ENCODE peak calls at places on chromosomes 3 and 15, in six cellular contexts. N, A, G, V, I and K are unnamed samples.
A peak's percentile ranks its signal among the peaks of the same experiment; 100 is the strongest.

GRCh38 chr3:97138914-97139541 is 324.6 kb downstream of the EPHA6 start:
- DNase-seq in V (peak; percentile 7), I (no peak), N (no peak), G (no peak), A (no peak), K (peak; percentile 80)

GRCh38 chr3:105518201-105518600 is 151.5 kb downstream of the ALCAM start:
- DNase-seq in A (no peak), N (no peak), V (no peak), G (no peak), I (no peak), K (no peak)

GRCh38 chr3:146539315-146539714 is 5.1 kb downstream of the PLSCR1 start:
- DNase-seq in A (no peak), G (no peak), I (no peak), N (no peak), V (no peak), K (no peak)

GRCh38 chr3:43212914-43213611 is 73.3 kb upstream of the SNRK start:
- DNase-seq in V (no peak), I (no peak), N (no peak), G (no peak), A (no peak), K (no peak)

GRCh38 chr15:62534996-62535395 is 369.9 kb upstream of the C2CD4B start:
- DNase-seq in A (no peak), I (no peak), V (no peak), G (no peak), N (no peak), K (no peak)

GRCh38 chr3:39965997-39966396 is 156.6 kb downstream of the MYRIP start:
- DNase-seq in A (no peak), N (no peak), I (no peak), G (no peak), V (no peak), K (no peak)

GRCh38 chr15:25783607-25784131 is 79.5 kb downstream of the ATP10A start:
- DNase-seq in V (peak; percentile 54), I (no peak), N (peak; percentile 38), A (peak; percentile 46), G (no peak), K (peak; percentile 85)

GRCh38 chr15:67097893-67098740 is 32.7 kb downstream of the SMAD3 start:
- DNase-seq in N (peak; percentile 52), A (no peak), V (no peak), G (peak; percentile 85), I (no peak), K (no peak)

GRCh38 chr3:160564949-160565441 is 376 bp downstream of the KPNA4 start:
- DNase-seq in N (peak; percentile 51), A (peak; percentile 61), I (peak; percentile 67), V (no peak), G (peak; percentile 77), K (peak; percentile 72)

GRCh38 chr3:129618186-129618820 is 11.8 kb upstream of the PLXND1 start:
- DNase-seq in V (no peak), A (no peak), N (no peak), G (no peak), I (no peak), K (no peak)

GRCh38 chr15:72515591-72516389 is 41.7 kb downstream of the ARIH1 start:
- DNase-seq in G (peak; percentile 49), V (no peak), A (no peak), I (no peak), N (peak; percentile 20), K (no peak)

GRCh38 chr3:29721789-29722188 is 440.9 kb downstream of the RBMS3 start:
- DNase-seq in G (no peak), N (peak; percentile 4), I (peak; percentile 10), V (no peak), A (no peak), K (no peak)

GRCh38 chr15:22918056-22918455 is 62.1 kb downstream of the CYFIP1 start:
- DNase-seq in N (peak; percentile 45), G (peak; percentile 57), A (no peak), V (no peak), I (peak; percentile 91), K (no peak)

GRCh38 chr3:128426128-128426921 is 40.4 kb downstream of the DNAJB8 start:
- DNase-seq in A (peak; percentile 60), I (peak; percentile 78), N (no peak), V (no peak), G (peak; percentile 21), K (peak; percentile 55)

GRCh38 chr15:56205061-56205876 is 38.4 kb downstream of the RFX7 start:
- DNase-seq in N (peak; percentile 31), V (no peak), A (no peak), G (peak; percentile 22), I (no peak), K (no peak)

GRCh38 chr15:76866716-76867321 is 38.3 kb downstream of the SCAPER start:
- DNase-seq in G (peak; percentile 56), N (peak; percentile 58), I (peak; percentile 61), V (no peak), A (peak; percentile 9), K (peak; percentile 30)

GRCh38 chr3:183233986-183234385 is 19.1 kb upstream of the B3GNT5 start:
- DNase-seq in N (no peak), I (no peak), A (no peak), V (no peak), G (no peak), K (no peak)

GRCh38 chr15:72740202-72740601 is 43.4 kb downstream of the ADPGK start:
- DNase-seq in N (no peak), G (peak; percentile 19), V (no peak), A (no peak), I (no peak), K (no peak)

GRCh38 chr15:85621096-85621495 is 173.6 kb downstream of the KLHL25 start:
- DNase-seq in G (no peak), N (no peak), A (no peak), I (no peak), V (no peak), K (no peak)

GRCh38 chr3:43540625-43541024 is 81.2 kb downstream of the ANO10 start:
- DNase-seq in A (no peak), G (no peak), V (no peak), N (peak; percentile 58), I (peak; percentile 51), K (no peak)

GRCh38 chr15:25242957-25243799 is 195.6 kb downstream of the UBE3A start:
- DNase-seq in I (no peak), G (no peak), V (no peak), A (no peak), N (no peak), K (no peak)

GRCh38 chr3:149384911-149385321 is 7.5 kb upstream of the TM4SF1 start:
- DNase-seq in I (peak; percentile 88), V (no peak), N (peak; percentile 91), A (no peak), G (peak; percentile 65), K (peak; percentile 28)

GRCh38 chr3:123336001-123336400 is 112.9 kb downstream of the ADCY5 start:
- DNase-seq in I (no peak), A (no peak), G (no peak), N (no peak), V (no peak), K (no peak)

GRCh38 chr15:92647467-92648163 is 8.0 kb downstream of the FAM174B start:
- DNase-seq in I (no peak), V (peak; percentile 46), G (no peak), A (no peak), N (no peak), K (peak; percentile 99)
- H2AK5ac ChIP-seq in I (no peak overlapping the region), V (no peak overlapping the region), G (no peak overlapping the region), A (no peak overlapping the region), N (no peak overlapping the region), K (peak overlapping the region; percentile 100)

DNA sequence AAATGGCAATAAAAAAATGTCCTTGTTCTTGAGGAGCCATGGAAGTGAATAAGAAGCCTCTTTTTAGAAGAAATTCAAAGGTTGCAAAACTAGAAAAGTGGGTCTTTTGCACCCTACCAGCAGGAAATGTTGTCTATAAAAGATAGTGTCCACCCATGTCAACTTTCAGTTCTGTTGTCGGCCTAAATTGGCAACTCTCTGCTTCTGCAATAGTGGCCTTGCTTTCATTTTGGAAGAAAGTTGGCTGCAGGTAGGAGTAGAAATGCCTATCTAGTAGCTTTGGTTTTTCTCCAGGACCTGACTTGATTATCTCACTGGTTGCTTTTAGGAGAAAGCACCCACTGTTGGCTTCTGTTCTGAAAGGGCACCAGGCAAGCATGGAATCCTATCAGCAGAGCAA is 85.4 kb downstream of the TMEM108 start:
- DNase-seq in A (no peak), N (no peak), G (no peak), V (no peak), I (peak; percentile 53), K (no peak)
- H3K4me3 ChIP-seq in A (no peak overlapping the region), N (no peak overlapping the region), G (no peak overlapping the region), V (no peak overlapping the region), I (no peak overlapping the region), K (no peak overlapping the region)

GRCh38 chr15:60544581-60545115 is 65.7 kb upstream of the ICE2 start:
- DNase-seq in V (no peak), I (no peak), A (no peak), G (no peak), N (no peak), K (no peak)

GRCh38 chr15:60539881-60540613 is 61.1 kb upstream of the ICE2 start:
- DNase-seq in A (no peak), G (no peak), I (no peak), V (no peak), N (no peak), K (no peak)

GRCh38 chr15:60538129-60538528 is 59.2 kb upstream of the ICE2 start:
- DNase-seq in G (no peak), N (no peak), V (no peak), A (no peak), I (no peak), K (no peak)

GRCh38 chr15:60539017-60539416 is 60.1 kb upstream of the ICE2 start:
- DNase-seq in A (no peak), I (no peak), N (no peak), V (no peak), G (no peak), K (no peak)

GRCh38 chr15:60541784-60542617 is 63.1 kb upstream of the ICE2 start:
- DNase-seq in I (no peak), G (no peak), A (no peak), V (no peak), N (no peak), K (no peak)
- H3K23ac ChIP-seq in I (no peak overlapping the region), G (no peak overlapping the region), A (peak overlapping the region; percentile 1), V (no peak overlapping the region), N (no peak overlapping the region), K (no peak overlapping the region)

GRCh38 chr3:55650011-55650410 is 162.9 kb upstream of the WNT5A start:
- DNase-seq in I (no peak), N (no peak), V (no peak), A (no peak), G (no peak), K (no peak)
- H2AK5ac ChIP-seq in I (no peak overlapping the region), N (peak overlapping the region; percentile 43), V (peak overlapping the region; percentile 69), A (no peak overlapping the region), G (no peak overlapping the region), K (no peak overlapping the region)

GRCh38 chr15:75200765-75201608 is 695 bp upstream of the C15orf39 start:
- DNase-seq in N (no peak), I (peak; percentile 96), G (peak; percentile 40), V (peak; percentile 63), A (peak; percentile 51), K (peak; percentile 87)
- H3K4me3 ChIP-seq in N (peak overlapping the region; percentile 97), I (peak overlapping the region; percentile 50), G (peak overlapping the region; percentile 76), V (peak overlapping the region; percentile 86), A (peak overlapping the region; percentile 90), K (no peak overlapping the region)

DNA sequence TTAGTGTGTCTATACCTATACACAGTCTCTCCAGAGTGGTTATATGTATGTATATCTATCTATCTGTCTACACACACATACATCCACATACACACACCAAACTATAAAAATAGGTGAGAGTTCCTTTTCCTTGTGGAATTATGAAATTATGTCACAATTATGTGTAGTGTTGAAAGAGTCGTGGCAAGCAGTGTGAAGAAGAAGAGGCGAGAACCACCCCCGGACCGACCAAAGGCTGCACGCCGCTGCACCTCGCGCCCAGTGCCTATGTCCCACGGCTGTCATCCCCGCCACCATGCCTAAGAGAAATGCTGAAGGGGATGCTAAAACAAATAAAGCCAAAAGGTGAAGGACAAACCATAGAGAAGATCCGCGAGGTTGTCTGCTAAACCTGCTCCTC is 95.0 kb upstream of the RAP2B start:
- DNase-seq in V (no peak), A (no peak), N (no peak), I (no peak), G (no peak), K (no peak)
- H3K23ac ChIP-seq in V (no peak overlapping the region), A (no peak overlapping the region), N (no peak overlapping the region), I (no peak overlapping the region), G (no peak overlapping the region), K (no peak overlapping the region)